ENCODE peak calls at places on chromosome 7, in four cellular contexts. P, Y, R and K are unnamed samples.

GRCh38 chr7:157309990-157310668 is 26.7 kb upstream of the DNAJB6 start:
- DNase-seq in P (no peak), Y (peak; percentile 98), R (peak; percentile 52), K (peak; percentile 97)

GRCh38 chr7:43572516-43573049 is 10.3 kb upstream of the STK17A start:
- DNase-seq in P (no peak), Y (peak; percentile 99), R (peak; percentile 87), K (peak; percentile 98)

GRCh38 chr7:134254311-134254710 is 62.4 kb downstream of the SLC35B4 start:
- DNase-seq in P (no peak), Y (peak; percentile 44), R (no peak), K (peak; percentile 29)

GRCh38 chr7:127891144-127891543 is 140.1 kb downstream of the LRRC4 start:
- DNase-seq in P (no peak), Y (peak; percentile 14), R (no peak), K (no peak)

GRCh38 chr7:157603005-157603404 is 266.2 kb downstream of the DNAJB6 start:
- DNase-seq in P (no peak), Y (no peak), R (no peak), K (no peak)

GRCh38 chr7:142012825-142013506 is 17.3 kb downstream of the MGAM start:
- DNase-seq in P (no peak), Y (peak; percentile 40), R (peak; percentile 9), K (peak; percentile 51)

GRCh38 chr7:134703781-134704180 is 57.1 kb downstream of the BPGM start:
- DNase-seq in P (no peak), Y (no peak), R (no peak), K (peak; percentile 29)

GRCh38 chr7:122199171-122199570 is 55.1 kb upstream of the AASS start:
- DNase-seq in P (no peak), Y (no peak), R (no peak), K (peak; percentile 44)

GRCh38 chr7:54166419-54166818 is 375.8 kb upstream of the VSTM2A start:
- DNase-seq in P (no peak), Y (no peak), R (no peak), K (no peak)

GRCh38 chr7:107206136-107206535 is 37.3 kb downstream of the HBP1 start:
- DNase-seq in P (no peak), Y (no peak), R (no peak), K (no peak)

GRCh38 chr7:116291937-116292336 is 81.6 kb downstream of the TES start:
- DNase-seq in P (no peak), Y (no peak), R (no peak), K (no peak)

GRCh38 chr7:138292951-138293350 is 167.1 kb upstream of the TRIM24 start:
- DNase-seq in P (no peak), Y (no peak), R (no peak), K (no peak)

GRCh38 chr7:143375298-143376034 is 5.7 kb upstream of the ZYX start:
- DNase-seq in P (no peak), Y (peak; percentile 50), R (no peak), K (no peak)

GRCh38 chr7:133512560-133512959 is 259.7 kb downstream of the EXOC4 start:
- DNase-seq in P (no peak), Y (peak; percentile 88), R (peak; percentile 40), K (peak; percentile 81)

GRCh38 chr7:148697256-148697841 is 1.4 kb upstream of the CUL1 start:
- DNase-seq in P (no peak), Y (peak; percentile 86), R (no peak), K (peak; percentile 78)

GRCh38 chr7:100719523-100720319 is 547 bp upstream of the EPO start:
- DNase-seq in P (no peak), Y (peak; percentile 39), R (no peak), K (peak; percentile 40)